ENCODE peak calls at places on chromosomes 5 and 9, in six cellular contexts. C is cardiac muscle cell, T is A549, S is heart left ventricle, K is prostate gland, N is adrenal gland. F is an unnamed sample.

GRCh38 chr5:59999056-59999455 is 105.5 kb upstream of the PDE4D start:
- DNase-seq in C (peak), T (no peak), S (no peak), K (no peak), N (no peak), F (no peak)

GRCh38 chr9:133492061-133493021 is 13.4 kb upstream of the SLC2A6 start:
- DNase-seq in C (no peak), T (no peak), S (peak), K (no peak), N (no peak), F (no peak)

GRCh38 chr5:173180331-173180730 is 36.0 kb downstream of the BNIP1 start:
- DNase-seq in C (no peak), T (no peak), S (no peak), K (no peak), N (no peak), F (no peak)

GRCh38 chr9:135468866-135469521 is 10.6 kb upstream of the PPP1R26 start:
- DNase-seq in C (no peak), T (no peak), S (no peak), K (no peak), N (peak), F (no peak)

GRCh38 chr9:135612981-135613910 is 26.1 kb downstream of the GLT6D1 start:
- DNase-seq in C (no peak), T (no peak), S (peak), K (no peak), N (no peak), F (no peak)

GRCh38 chr5:9498541-9499497 is 47.1 kb downstream of the SEMA5A start:
- DNase-seq in C (peak), T (peak), S (no peak), K (no peak), N (no peak), F (peak)

GRCh38 chr5:27124590-27124989 is 86.2 kb upstream of the CDH9 start:
- DNase-seq in C (peak), T (peak), S (no peak), K (no peak), N (peak), F (peak)

GRCh38 chr5:34849253-34849652 is 10.3 kb downstream of the TTC23L start:
- DNase-seq in C (no peak), T (no peak), S (no peak), K (no peak), N (no peak), F (no peak)

GRCh38 chr5:140631831-140632365 is 1.1 kb downstream of the CD14 start:
- DNase-seq in C (no peak), T (no peak), S (peak), K (no peak), N (peak), F (no peak)

GRCh38 chr9:14806941-14807340 is 84.4 kb upstream of the CER1 start:
- DNase-seq in C (no peak), T (no peak), S (no peak), K (no peak), N (no peak), F (no peak)

GRCh38 chr5:151692312-151692711 is 5.6 kb upstream of the SPARC start:
- DNase-seq in C (no peak), T (no peak), S (no peak), K (no peak), N (no peak), F (no peak)

GRCh38 chr5:126998201-126998631 is 32.1 kb downstream of the MARCHF3 start:
- DNase-seq in C (no peak), T (no peak), S (no peak), K (no peak), N (no peak), F (no peak)

GRCh38 chr5:16245249-16245648 is 65.7 kb upstream of the MARCHF11 start:
- DNase-seq in C (no peak), T (no peak), S (no peak), K (no peak), N (no peak), F (no peak)

GRCh38 chr9:11618241-11618805 is 1005.5 kb upstream of the PTPRD start:
- DNase-seq in C (no peak), T (no peak), S (peak), K (no peak), N (no peak), F (no peak)
- TF ChIP-seq CTCF in C (no peak), T (no peak), S (no peak), K (no peak), N (no peak), F (no peak)

GRCh38 chr9:76302543-76302942 is 91.7 kb downstream of the RFK start:
- DNase-seq in C (no peak), T (no peak), S (no peak), K (no peak), N (no peak), F (no peak)

GRCh38 chr9:76296561-76297276 is 97.5 kb downstream of the RFK start:
- DNase-seq in C (no peak), T (no peak), S (no peak), K (no peak), N (no peak), F (no peak)

GRCh38 chr9:76294301-76294700 is 99.9 kb downstream of the RFK start:
- DNase-seq in C (no peak), T (no peak), S (no peak), K (no peak), N (no peak), F (no peak)

GRCh38 chr9:76297721-76298239 is 96.4 kb downstream of the RFK start:
- DNase-seq in C (peak), T (no peak), S (no peak), K (no peak), N (peak), F (no peak)

GRCh38 chr9:76298497-76299144 is 95.6 kb downstream of the RFK start:
- DNase-seq in C (no peak), T (peak), S (no peak), K (no peak), N (no peak), F (no peak)
- TF ChIP-seq CTCF in C (no peak), T (peak), S (no peak), K (no peak), N (no peak), F (no peak)

DNA sequence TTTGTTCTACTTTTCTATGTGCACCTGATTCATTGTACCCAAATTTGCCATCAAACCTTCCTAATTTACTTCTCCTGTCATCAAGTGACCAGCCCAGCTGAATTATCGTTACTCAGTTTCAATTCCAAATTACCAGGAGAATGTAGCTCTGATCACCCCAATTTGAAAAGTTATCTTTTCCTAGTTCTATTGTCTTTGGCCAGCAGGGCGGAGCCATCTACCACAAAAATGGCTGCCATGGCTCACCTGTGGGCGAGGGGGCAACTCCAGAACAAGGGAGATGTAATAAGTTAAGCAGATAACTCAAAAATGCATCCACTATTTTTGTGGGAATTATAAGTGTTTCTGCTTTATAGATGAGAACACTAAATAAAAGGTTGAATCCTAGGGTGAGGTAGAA is 133.8 kb upstream of the MOCS2 start:
- DNase-seq in C (no peak), T (no peak), S (no peak), K (no peak), N (no peak), F (no peak)
- TF ChIP-seq CTCF in C (no peak), T (no peak), S (no peak), K (no peak), N (no peak), F (no peak)

DNA sequence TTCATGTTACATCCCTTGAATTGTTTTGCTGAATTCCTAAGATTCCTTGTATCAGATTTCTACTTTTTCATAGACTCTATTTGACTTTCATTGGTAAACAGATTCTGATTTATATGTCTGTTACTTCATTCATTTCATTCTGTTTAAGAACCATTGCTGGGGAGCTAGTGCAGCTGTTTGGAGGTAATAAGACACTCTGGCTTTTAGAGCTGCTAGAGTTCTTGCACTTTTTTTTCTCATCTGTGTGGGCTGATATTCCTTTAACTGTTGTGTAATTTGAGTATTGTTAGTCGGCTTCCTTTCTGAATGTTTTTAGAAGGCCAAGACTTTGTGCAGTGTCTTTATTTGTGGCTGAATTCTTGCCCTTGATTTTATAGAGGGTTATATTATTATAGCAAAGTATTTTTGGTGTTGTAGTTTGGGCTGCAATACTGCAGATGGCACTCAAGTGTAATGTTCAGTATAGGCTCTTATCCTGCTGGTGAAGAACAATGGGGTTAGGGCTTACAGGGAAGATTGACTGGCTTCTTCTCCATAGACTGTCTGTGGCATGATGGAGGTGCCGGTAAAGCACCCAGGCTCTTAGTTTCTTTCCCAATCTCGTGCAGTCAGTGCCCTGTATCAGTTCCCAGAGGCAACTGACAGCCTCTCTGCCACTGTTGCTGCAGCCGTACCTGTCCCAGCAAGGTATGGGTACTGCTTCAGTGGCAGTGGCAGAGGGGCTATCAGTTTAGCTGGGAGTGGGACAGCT is 162.2 kb downstream of the OXCT1 start:
- DNase-seq in C (peak), T (peak), S (no peak), K (no peak), N (no peak), F (peak)
- TF ChIP-seq CTCF in C (peak), T (no peak), S (no peak), K (no peak), N (no peak), F (no peak)

DNA sequence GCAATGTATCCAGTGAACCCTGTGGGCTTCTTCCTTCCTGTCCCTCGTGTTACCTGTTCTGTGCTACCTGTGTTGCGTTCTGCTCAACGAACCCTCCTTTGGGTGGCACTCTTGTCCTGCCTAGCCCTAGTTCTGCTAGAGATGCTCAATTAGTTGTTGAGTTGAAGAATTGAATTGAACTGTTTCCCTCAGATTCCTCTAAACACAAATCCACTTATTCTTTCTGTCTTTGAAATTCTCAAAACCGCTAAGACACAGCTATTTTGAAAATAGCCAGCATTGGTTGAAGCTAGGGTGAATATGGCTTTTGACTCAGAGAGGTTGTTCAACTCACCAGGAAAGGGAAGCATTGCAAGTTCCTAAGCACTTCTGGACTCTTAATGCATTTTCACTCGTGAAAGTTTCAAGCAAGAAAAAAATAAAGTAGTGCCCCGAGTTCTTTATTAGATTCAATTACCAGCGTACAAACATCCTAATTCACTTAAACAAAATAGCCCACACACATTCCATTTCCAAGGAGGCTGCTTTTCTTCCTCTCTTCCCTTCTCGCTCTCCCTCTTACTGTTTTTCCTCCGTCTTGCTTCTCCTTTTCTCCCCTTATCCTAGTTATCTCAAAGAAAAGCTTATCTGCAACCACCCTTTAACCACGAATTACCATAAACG is 648 bp upstream of the ITGA1 start:
- DNase-seq in C (no peak), T (peak), S (no peak), K (peak), N (no peak), F (no peak)
- TF ChIP-seq CTCF in C (peak), T (peak), S (no peak), K (no peak), N (no peak), F (no peak)

GRCh38 chr5:99922386-99922785 is 612.8 kb upstream of the FAM174A start:
- DNase-seq in C (no peak), T (no peak), S (no peak), K (no peak), N (no peak), F (no peak)
- TF ChIP-seq CTCF in C (no peak), T (no peak), S (no peak), K (no peak), N (no peak), F (no peak)

F was measured in endothelial cell.